ENCODE peak calls at places on chromosomes 13 and 19, in ten cellular contexts. P is IMR-90, G is AG10803, I is GM13976, F is fibroblast of lung, W is heart right ventricle, L is pancreas, R is fibroblast of the aortic adventitia, K is omental fat pad, S is fibroblast of pulmonary artery. U is an unnamed sample.

GRCh38 chr19:3061214-3062161 is 807 bp downstream of the TLE5 start:
- DNase-seq in S (peak), I (peak), G (peak), R (no peak), F (peak), L (peak), K (no peak), P (peak), W (peak), U (no peak)

GRCh38 chr19:45515081-45515624 is 7.9 kb downstream of the VASP start:
- DNase-seq in K (no peak), P (no peak), I (peak), S (no peak), R (no peak), F (no peak), L (no peak), W (no peak), G (no peak), U (no peak)

GRCh38 chr19:37136118-37136517 is 36.4 kb downstream of the ZNF585A start:
- DNase-seq in R (no peak), L (no peak), F (no peak), I (no peak), S (no peak), K (no peak), W (no peak), G (no peak), P (no peak), U (no peak)

GRCh38 chr19:18379803-18380747 is 5.9 kb upstream of the GDF15 start:
- DNase-seq in S (peak), R (peak), G (peak), P (peak), W (peak), I (no peak), L (peak), K (peak), F (peak), U (peak)

GRCh38 chr13:82961757-82962156 is 920.5 kb downstream of the SLITRK1 start:
- DNase-seq in S (no peak), P (no peak), G (no peak), K (no peak), I (no peak), R (no peak), W (no peak), L (no peak), F (no peak), U (no peak)

GRCh38 chr13:44713793-44714469 is 137.8 kb upstream of the TSC22D1 start:
- DNase-seq in W (no peak), L (no peak), F (peak), I (no peak), R (peak), P (peak), G (peak), K (no peak), S (peak), U (peak)

GRCh38 chr13:50244913-50245574 is 229.8 kb downstream of the KCNRG start:
- DNase-seq in K (no peak), W (no peak), F (peak), S (peak), R (peak), P (peak), I (peak), L (no peak), G (peak), U (peak)

GRCh38 chr13:53174550-53174949 is 145.9 kb downstream of the OLFM4 start:
- DNase-seq in F (no peak), L (no peak), W (no peak), G (peak), P (no peak), R (no peak), I (no peak), K (no peak), S (no peak), U (no peak)

GRCh38 chr13:40672310-40673060 is 6.0 kb upstream of the FOXO1 start:
- DNase-seq in K (no peak), S (peak), W (no peak), P (peak), F (peak), I (no peak), R (peak), G (peak), L (no peak), U (peak)

GRCh38 chr19:13143135-13143534 is 7.0 kb downstream of the STX10 start:
- DNase-seq in S (peak), G (peak), L (no peak), W (no peak), R (peak), K (no peak), F (peak), I (no peak), P (peak), U (peak)

GRCh38 chr13:80716610-80717081 is 375.7 kb upstream of the SPRY2 start:
- DNase-seq in P (no peak), K (peak), R (no peak), F (no peak), W (peak), I (no peak), L (peak), G (no peak), S (peak), U (no peak)

GRCh38 chr13:93903909-93904308 is 575.6 kb downstream of the DCT start:
- DNase-seq in S (no peak), G (no peak), I (no peak), K (no peak), F (peak), L (no peak), R (no peak), W (no peak), P (peak), U (no peak)

GRCh38 chr19:19285723-19286122 is 12.6 kb upstream of the TM6SF2 start:
- DNase-seq in F (no peak), P (no peak), G (no peak), S (no peak), K (no peak), I (no peak), W (no peak), R (no peak), L (no peak), U (no peak)

GRCh38 chr13:76934671-76935070 is 13.6 kb upstream of the ACOD1 start:
- DNase-seq in S (no peak), L (no peak), R (no peak), P (no peak), K (no peak), F (no peak), I (no peak), G (peak), W (no peak), U (no peak)

GRCh38 chr19:15584541-15585115 is 30.4 kb upstream of the CYP4F8 start:
- DNase-seq in L (peak), P (peak), R (peak), F (peak), K (peak), G (peak), S (peak), W (peak), I (peak), U (peak)

GRCh38 chr19:10112037-10112751 is 701 bp downstream of the P2RY11 start:
- DNase-seq in P (no peak), W (no peak), L (no peak), S (no peak), G (peak), K (no peak), F (no peak), I (no peak), R (no peak), U (no peak)

GRCh38 chr13:43942301-43942700 is 62.6 kb downstream of the LACC1 start:
- DNase-seq in P (peak), F (peak), W (no peak), K (no peak), S (no peak), I (no peak), L (no peak), R (no peak), G (no peak), U (no peak)

GRCh38 chr13:87244256-87244870 is 426.8 kb upstream of the SLITRK5 start:
- DNase-seq in R (no peak), F (no peak), P (no peak), I (no peak), S (no peak), G (no peak), L (no peak), K (no peak), W (no peak), U (no peak)

GRCh38 chr19:39941615-39942507 is 7.4 kb upstream of the FCGBP start:
- DNase-seq in I (peak), P (peak), R (no peak), S (peak), G (no peak), K (no peak), L (no peak), W (no peak), F (peak), U (no peak)

GRCh38 chr13:35552172-35552844 is 75.8 kb upstream of the MAB21L1 start:
- DNase-seq in I (no peak), P (peak), F (peak), L (no peak), R (peak), K (no peak), G (peak), W (no peak), S (peak), U (peak)

GRCh38 chr13:43019811-43020210 is 3.6 kb upstream of the DNAJC15 start:
- DNase-seq in S (no peak), L (no peak), I (no peak), F (no peak), K (no peak), R (peak), G (peak), P (no peak), W (no peak), U (no peak)

GRCh38 chr19:16155128-16155527 is 11.6 kb downstream of the HSH2D start:
- DNase-seq in K (no peak), I (no peak), F (no peak), S (no peak), W (no peak), R (no peak), L (no peak), P (no peak), G (no peak), U (no peak)

GRCh38 chr19:45245334-45245787 is at the start of gene EXOC3L2:
- DNase-seq in S (no peak), L (no peak), G (no peak), K (no peak), P (no peak), R (no peak), I (no peak), F (no peak), W (peak), U (no peak)

GRCh38 chr19:38529610-38530009 is 88.1 kb downstream of the MAP4K1 start:
- DNase-seq in L (no peak), S (no peak), P (no peak), R (no peak), K (no peak), G (no peak), I (no peak), W (no peak), F (no peak), U (no peak)

GRCh38 chr13:79369226-79369625 is 36.8 kb downstream of the RBM26 start:
- DNase-seq in W (no peak), P (no peak), S (no peak), K (no peak), F (peak), R (no peak), L (no peak), G (no peak), I (no peak), U (no peak)

GRCh38 chr19:40398417-40399056 is 8.6 kb upstream of the HIPK4 start:
- DNase-seq in F (peak), I (peak), G (no peak), L (no peak), K (no peak), S (no peak), W (no peak), R (no peak), P (no peak), U (no peak)

GRCh38 chr19:45499196-45500180 is 1.2 kb downstream of the PPM1N start:
- DNase-seq in L (no peak), K (no peak), W (peak), P (no peak), G (peak), S (no peak), F (no peak), I (peak), R (no peak), U (no peak)

GRCh38 chr19:33125929-33126388 is 6.0 kb upstream of the WDR88 start:
- DNase-seq in L (no peak), P (peak), R (peak), F (peak), W (no peak), K (no peak), S (peak), G (peak), I (peak), U (peak)

GRCh38 chr13:20442798-20443381 is 82.8 kb downstream of the CRYL1 start:
- DNase-seq in I (no peak), K (no peak), W (no peak), G (no peak), F (no peak), S (no peak), P (no peak), R (no peak), L (no peak), U (no peak)

GRCh38 chr13:99975626-99976025 is 4.1 kb upstream of the ZIC5 start:
- DNase-seq in W (no peak), K (no peak), I (no peak), R (no peak), F (no peak), S (no peak), G (no peak), P (no peak), L (no peak), U (no peak)

GRCh38 chr13:28451482-28452217 is 43.3 kb downstream of the FLT1 start:
- DNase-seq in G (peak), F (no peak), K (no peak), L (no peak), I (no peak), S (peak), P (no peak), W (peak), R (peak), U (no peak)

GRCh38 chr13:37715606-37716015 is 117.0 kb upstream of the POSTN start:
- DNase-seq in W (no peak), R (peak), K (no peak), F (peak), I (no peak), G (no peak), L (no peak), P (peak), S (peak), U (peak)

GRCh38 chr19:44644391-44645016 is 794 bp downstream of the PVR start:
- DNase-seq in I (peak), P (peak), S (peak), K (no peak), G (no peak), L (no peak), R (peak), F (peak), W (no peak), U (peak)

GRCh38 chr19:46511237-46511636 is 15.6 kb upstream of the PNMA8B start:
- DNase-seq in I (no peak), W (no peak), K (no peak), G (no peak), P (no peak), S (no peak), R (no peak), L (no peak), F (no peak), U (no peak)

GRCh38 chr13:88717946-88718345 is 1046.8 kb downstream of the SLITRK5 start:
- DNase-seq in G (no peak), W (no peak), P (no peak), R (no peak), L (no peak), F (no peak), S (no peak), I (no peak), K (no peak), U (no peak)

GRCh38 chr19:34217952-34218817 is 36.2 kb upstream of the GARRE1 start:
- DNase-seq in G (peak), P (peak), W (no peak), I (peak), F (peak), R (peak), S (peak), L (no peak), K (no peak), U (peak)

GRCh38 chr13:35874704-35875103 is 256.5 kb downstream of the DCLK1 start:
- DNase-seq in W (peak), F (no peak), P (no peak), R (no peak), L (no peak), I (no peak), S (no peak), K (no peak), G (no peak), U (no peak)

GRCh38 chr13:45015300-45015699 is 26.0 kb downstream of the GPALPP1 start:
- DNase-seq in I (no peak), R (no peak), S (peak), L (no peak), G (no peak), P (peak), K (no peak), W (no peak), F (peak), U (no peak)

GRCh38 chr19:4007836-4008539 is 452 bp downstream of the PIAS4 start:
- DNase-seq in I (no peak), P (no peak), W (no peak), K (no peak), L (no peak), R (no peak), G (no peak), S (no peak), F (no peak), U (no peak)

GRCh38 chr13:30109471-30110135 is 197.7 kb downstream of the KATNAL1 start:
- DNase-seq in R (no peak), F (no peak), G (no peak), W (no peak), K (no peak), L (no peak), S (no peak), P (no peak), I (no peak), U (no peak)
- TF ChIP-seq CTCF in R (no peak), F (no peak), G (no peak), W (no peak), K (no peak), L (no peak), S (no peak), P (no peak), I (no peak), U (no peak)

DNA sequence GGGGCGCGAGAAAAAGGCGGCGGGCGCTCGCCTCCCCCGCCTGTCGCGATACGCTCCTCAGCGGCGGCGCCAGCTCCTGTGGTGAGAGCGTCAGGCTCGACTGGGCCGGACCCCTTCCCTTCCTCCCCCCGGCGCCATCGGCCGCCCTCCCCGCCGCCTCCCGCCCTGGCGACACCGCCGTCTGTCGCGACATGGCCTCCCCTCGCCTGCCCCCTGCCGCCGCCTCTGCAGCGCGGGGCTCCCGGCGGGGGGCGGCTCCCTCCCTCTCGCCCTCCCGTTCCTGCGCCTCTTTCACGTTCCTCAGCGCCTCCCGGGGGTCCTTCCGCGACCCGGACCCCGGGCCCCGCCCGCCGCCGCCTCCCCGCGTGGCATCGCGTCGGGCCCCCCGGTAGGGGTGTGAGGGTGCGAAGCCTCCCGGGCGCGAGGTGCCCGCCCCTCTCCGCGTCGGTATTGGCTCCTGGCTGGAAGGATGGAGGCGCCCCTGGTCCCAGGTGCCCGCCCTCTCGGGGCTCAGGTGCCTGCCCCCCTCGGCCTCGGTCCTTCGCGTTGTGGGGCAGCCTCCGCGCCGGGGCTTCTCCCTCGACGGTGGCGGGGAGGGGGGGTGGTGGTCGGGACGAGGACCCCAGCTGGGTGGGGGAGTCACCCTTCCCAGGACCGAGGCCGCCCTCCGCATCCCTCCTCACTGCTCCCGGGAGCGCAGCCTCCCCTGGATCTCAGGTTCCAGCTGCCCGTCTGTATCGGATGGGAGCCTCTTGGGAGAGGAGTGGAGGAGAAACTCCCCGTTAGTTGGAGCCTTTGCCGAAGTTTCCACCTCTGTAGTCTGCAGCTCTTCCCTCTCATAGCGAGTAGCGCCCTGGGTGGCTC is 583 bp downstream of the CNOT3 start:
- DNase-seq in F (no peak), G (no peak), P (no peak), W (no peak), K (no peak), L (peak), R (no peak), I (peak), S (no peak), U (no peak)
- TF ChIP-seq CTCF in F (no peak), G (no peak), P (peak), W (no peak), K (no peak), L (no peak), R (peak), I (no peak), S (no peak), U (peak)

GRCh38 chr13:102401305-102401704 is 543 bp downstream of the FGF14 start:
- DNase-seq in I (peak), L (no peak), F (no peak), S (no peak), P (no peak), W (no peak), G (peak), R (peak), K (no peak), U (no peak)

GRCh38 chr13:102401755-102402154 is at the start of gene FGF14:
- DNase-seq in R (no peak), P (no peak), I (no peak), F (no peak), K (no peak), S (no peak), W (no peak), G (no peak), L (no peak), U (no peak)

GRCh38 chr13:102399791-102400618 is 1.8 kb downstream of the FGF14 start:
- DNase-seq in G (peak), S (no peak), W (peak), K (no peak), R (no peak), L (peak), F (no peak), I (peak), P (no peak), U (no peak)

GRCh38 chr13:102400619-102401125 is 1.2 kb downstream of the FGF14 start:
- DNase-seq in S (no peak), K (no peak), G (no peak), P (no peak), R (peak), F (peak), W (peak), I (no peak), L (peak), U (no peak)

GRCh38 chr13:102402292-102402691 is 444 bp upstream of the FGF14 start:
- DNase-seq in I (peak), L (peak), R (peak), G (no peak), W (peak), K (no peak), F (peak), P (peak), S (peak), U (no peak)
- TF ChIP-seq CTCF in I (no peak), L (no peak), R (no peak), G (no peak), W (peak), K (no peak), F (peak), P (no peak), S (no peak), U (no peak)

GRCh38 chr19:6099037-6099436 is 11.3 kb downstream of the RFX2 start:
- DNase-seq in G (no peak), K (no peak), R (no peak), I (no peak), P (no peak), W (no peak), F (no peak), S (no peak), L (no peak), U (no peak)
- TF ChIP-seq CTCF in G (no peak), K (no peak), R (no peak), I (no peak), P (no peak), W (no peak), F (no peak), S (no peak), L (no peak), U (no peak)

GRCh38 chr13:84571264-84571663 is 689.0 kb upstream of the SLITRK1 start:
- DNase-seq in S (no peak), L (no peak), K (no peak), G (no peak), I (no peak), F (no peak), R (no peak), P (peak), W (no peak), U (no peak)
- TF ChIP-seq CTCF in S (no peak), L (no peak), K (no peak), G (no peak), I (no peak), F (no peak), R (no peak), P (no peak), W (no peak), U (peak)

GRCh38 chr13:112102243-112102642 is 35.3 kb downstream of the SOX1 start:
- DNase-seq in W (no peak), G (no peak), L (no peak), K (no peak), P (no peak), R (no peak), I (no peak), F (no peak), S (no peak), U (no peak)
- TF ChIP-seq CTCF in W (peak), G (no peak), L (no peak), K (no peak), P (no peak), R (no peak), I (no peak), F (no peak), S (no peak), U (no peak)